ENCODE peak calls at places on chromosomes 11 and 22, in eight cellular contexts. One of them, this sample, is unnamed.
A peak's percentile ranks its signal among the peaks of the same experiment; 100 is the strongest.

GRCh38 chr22:41382098-41382578 is 396 bp downstream of the TEF start:
- DNase-seq in NCI-H2081: peak; percentile 49
- DNase-seq in substantia nigra: peak; percentile 71
- DNase-seq in body of pancreas: peak; percentile 67
- DNase-seq in cardiac muscle cell: no peak
- DNase-seq in stimulated activated effector memory CD8-positive, alpha-beta T cell treated with anti-CD3 and anti-CD28 coated beads, Interleukin-12 subunit alpha, Interleukin-12 subunit beta, amount 100 ng/mL, for 72 hours: peak; percentile 68
- DNase-seq in non-pigmented ciliary epithelial cell: no peak
- DNase-seq in fibroblast of lung: peak; percentile 54
- DNase-seq in this sample: peak; percentile 50

GRCh38 chr11:134754823-134755198 is 342.8 kb upstream of the B3GAT1 start:
- DNase-seq in NCI-H2081: no peak
- DNase-seq in substantia nigra: no peak
- DNase-seq in body of pancreas: no peak
- DNase-seq in cardiac muscle cell: no peak
- DNase-seq in stimulated activated effector memory CD8-positive, alpha-beta T cell treated with anti-CD3 and anti-CD28 coated beads, Interleukin-12 subunit alpha, Interleukin-12 subunit beta, amount 100 ng/mL, for 72 hours: no peak
- DNase-seq in non-pigmented ciliary epithelial cell: no peak
- DNase-seq in fibroblast of lung: no peak
- DNase-seq in this sample: no peak

GRCh38 chr11:11931461-11932055 is 76.9 kb downstream of the DKK3 start:
- DNase-seq in NCI-H2081: peak; percentile 44
- DNase-seq in substantia nigra: no peak
- DNase-seq in body of pancreas: no peak
- DNase-seq in cardiac muscle cell: peak; percentile 82
- DNase-seq in stimulated activated effector memory CD8-positive, alpha-beta T cell treated with anti-CD3 and anti-CD28 coated beads, Interleukin-12 subunit alpha, Interleukin-12 subunit beta, amount 100 ng/mL, for 72 hours: no peak
- DNase-seq in non-pigmented ciliary epithelial cell: peak; percentile 37
- DNase-seq in fibroblast of lung: peak; percentile 84
- DNase-seq in this sample: peak; percentile 80

GRCh38 chr11:35943761-35944502 is at the start of gene LDLRAD3:
- DNase-seq in NCI-H2081: peak; percentile 54
- DNase-seq in substantia nigra: peak; percentile 66
- DNase-seq in body of pancreas: peak; percentile 79
- DNase-seq in cardiac muscle cell: peak; percentile 93
- DNase-seq in stimulated activated effector memory CD8-positive, alpha-beta T cell treated with anti-CD3 and anti-CD28 coated beads, Interleukin-12 subunit alpha, Interleukin-12 subunit beta, amount 100 ng/mL, for 72 hours: peak; percentile 11
- DNase-seq in non-pigmented ciliary epithelial cell: peak; percentile 55
- DNase-seq in fibroblast of lung: peak; percentile 87
- DNase-seq in this sample: peak; percentile 76

GRCh38 chr11:105960252-105961245 is 61.5 kb downstream of the MSANTD4 start:
- DNase-seq in NCI-H2081: peak; percentile 58
- DNase-seq in substantia nigra: no peak
- DNase-seq in body of pancreas: peak; percentile 13
- DNase-seq in cardiac muscle cell: no peak
- DNase-seq in stimulated activated effector memory CD8-positive, alpha-beta T cell treated with anti-CD3 and anti-CD28 coated beads, Interleukin-12 subunit alpha, Interleukin-12 subunit beta, amount 100 ng/mL, for 72 hours: no peak
- DNase-seq in non-pigmented ciliary epithelial cell: no peak
- DNase-seq in fibroblast of lung: no peak
- DNase-seq in this sample: no peak

GRCh38 chr22:43197271-43197941 is 10.5 kb upstream of the TTLL12 start:
- DNase-seq in NCI-H2081: no peak
- DNase-seq in substantia nigra: no peak
- DNase-seq in body of pancreas: no peak
- DNase-seq in cardiac muscle cell: no peak
- DNase-seq in stimulated activated effector memory CD8-positive, alpha-beta T cell treated with anti-CD3 and anti-CD28 coated beads, Interleukin-12 subunit alpha, Interleukin-12 subunit beta, amount 100 ng/mL, for 72 hours: no peak
- DNase-seq in non-pigmented ciliary epithelial cell: no peak
- DNase-seq in fibroblast of lung: no peak
- DNase-seq in this sample: no peak

GRCh38 chr11:129322941-129323340 is 52.7 kb upstream of the BARX2 start:
- DNase-seq in NCI-H2081: no peak
- DNase-seq in substantia nigra: no peak
- DNase-seq in body of pancreas: peak; percentile 16
- DNase-seq in cardiac muscle cell: no peak
- DNase-seq in stimulated activated effector memory CD8-positive, alpha-beta T cell treated with anti-CD3 and anti-CD28 coated beads, Interleukin-12 subunit alpha, Interleukin-12 subunit beta, amount 100 ng/mL, for 72 hours: no peak
- DNase-seq in non-pigmented ciliary epithelial cell: no peak
- DNase-seq in fibroblast of lung: no peak
- DNase-seq in this sample: no peak

GRCh38 chr11:78651923-78652602 is 77.4 kb upstream of the NARS2 start:
- DNase-seq in NCI-H2081: no peak
- DNase-seq in substantia nigra: no peak
- DNase-seq in body of pancreas: no peak
- DNase-seq in cardiac muscle cell: no peak
- DNase-seq in stimulated activated effector memory CD8-positive, alpha-beta T cell treated with anti-CD3 and anti-CD28 coated beads, Interleukin-12 subunit alpha, Interleukin-12 subunit beta, amount 100 ng/mL, for 72 hours: no peak
- DNase-seq in non-pigmented ciliary epithelial cell: no peak
- DNase-seq in fibroblast of lung: no peak
- DNase-seq in this sample: no peak

GRCh38 chr11:4610258-4610935 is 2.4 kb upstream of the TRIM68 start:
- DNase-seq in NCI-H2081: no peak
- DNase-seq in substantia nigra: no peak
- DNase-seq in body of pancreas: no peak
- DNase-seq in cardiac muscle cell: peak; percentile 59
- DNase-seq in stimulated activated effector memory CD8-positive, alpha-beta T cell treated with anti-CD3 and anti-CD28 coated beads, Interleukin-12 subunit alpha, Interleukin-12 subunit beta, amount 100 ng/mL, for 72 hours: no peak
- DNase-seq in non-pigmented ciliary epithelial cell: no peak
- DNase-seq in fibroblast of lung: peak; percentile 3
- DNase-seq in this sample: no peak

GRCh38 chr11:16403851-16404250 is 47.5 kb upstream of the SOX6 start:
- DNase-seq in NCI-H2081: no peak
- DNase-seq in substantia nigra: no peak
- DNase-seq in body of pancreas: no peak
- DNase-seq in cardiac muscle cell: no peak
- DNase-seq in stimulated activated effector memory CD8-positive, alpha-beta T cell treated with anti-CD3 and anti-CD28 coated beads, Interleukin-12 subunit alpha, Interleukin-12 subunit beta, amount 100 ng/mL, for 72 hours: no peak
- DNase-seq in non-pigmented ciliary epithelial cell: no peak
- DNase-seq in fibroblast of lung: no peak
- DNase-seq in this sample: no peak

GRCh38 chr11:15158351-15159015 is 43.8 kb downstream of the INSC start:
- DNase-seq in NCI-H2081: no peak
- DNase-seq in substantia nigra: no peak
- DNase-seq in body of pancreas: no peak
- DNase-seq in cardiac muscle cell: peak; percentile 42
- DNase-seq in stimulated activated effector memory CD8-positive, alpha-beta T cell treated with anti-CD3 and anti-CD28 coated beads, Interleukin-12 subunit alpha, Interleukin-12 subunit beta, amount 100 ng/mL, for 72 hours: no peak
- DNase-seq in non-pigmented ciliary epithelial cell: no peak
- DNase-seq in fibroblast of lung: peak; percentile 93
- DNase-seq in this sample: no peak

GRCh38 chr22:22713416-22713815 is 69.0 kb downstream of the GGTLC2 start:
- DNase-seq in NCI-H2081: no peak
- DNase-seq in substantia nigra: no peak
- DNase-seq in body of pancreas: no peak
- DNase-seq in cardiac muscle cell: no peak
- DNase-seq in stimulated activated effector memory CD8-positive, alpha-beta T cell treated with anti-CD3 and anti-CD28 coated beads, Interleukin-12 subunit alpha, Interleukin-12 subunit beta, amount 100 ng/mL, for 72 hours: no peak
- DNase-seq in non-pigmented ciliary epithelial cell: no peak
- DNase-seq in fibroblast of lung: no peak
- DNase-seq in this sample: no peak

GRCh38 chr11:66111158-66111557 is 41.1 kb downstream of the PACS1 start:
- DNase-seq in NCI-H2081: no peak
- DNase-seq in substantia nigra: no peak
- DNase-seq in body of pancreas: no peak
- DNase-seq in cardiac muscle cell: no peak
- DNase-seq in stimulated activated effector memory CD8-positive, alpha-beta T cell treated with anti-CD3 and anti-CD28 coated beads, Interleukin-12 subunit alpha, Interleukin-12 subunit beta, amount 100 ng/mL, for 72 hours: no peak
- DNase-seq in non-pigmented ciliary epithelial cell: no peak
- DNase-seq in fibroblast of lung: no peak
- DNase-seq in this sample: no peak

GRCh38 chr11:11843233-11843632 is 1.5 kb downstream of the USP47 start:
- DNase-seq in NCI-H2081: no peak
- DNase-seq in substantia nigra: no peak
- DNase-seq in body of pancreas: no peak
- DNase-seq in cardiac muscle cell: peak; percentile 68
- DNase-seq in stimulated activated effector memory CD8-positive, alpha-beta T cell treated with anti-CD3 and anti-CD28 coated beads, Interleukin-12 subunit alpha, Interleukin-12 subunit beta, amount 100 ng/mL, for 72 hours: no peak
- DNase-seq in non-pigmented ciliary epithelial cell: peak; percentile 57
- DNase-seq in fibroblast of lung: peak; percentile 90
- DNase-seq in this sample: peak; percentile 25

GRCh38 chr11:36071917-36072500 is 128.1 kb downstream of the LDLRAD3 start:
- DNase-seq in NCI-H2081: no peak
- DNase-seq in substantia nigra: no peak
- DNase-seq in body of pancreas: no peak
- DNase-seq in cardiac muscle cell: no peak
- DNase-seq in stimulated activated effector memory CD8-positive, alpha-beta T cell treated with anti-CD3 and anti-CD28 coated beads, Interleukin-12 subunit alpha, Interleukin-12 subunit beta, amount 100 ng/mL, for 72 hours: no peak
- DNase-seq in non-pigmented ciliary epithelial cell: no peak
- DNase-seq in fibroblast of lung: no peak
- DNase-seq in this sample: no peak

This sample was measured in cerebellar cortex.